ENCODE peak calls at places on chromosomes 4 and X, in four cellular contexts. E, G, P and F are unnamed samples.

GRCh38 chr4:161900110-161900509 is 263.7 kb downstream of the FSTL5 start:
- DNase-seq in G (no peak), E (no peak), P (no peak), F (no peak)

GRCh38 chrX:84188320-84188834 is 378 bp upstream of the RPS6KA6 start:
- DNase-seq in G (no peak), E (peak), P (no peak), F (peak)

GRCh38 chr4:78293348-78293747 is 236.2 kb downstream of the FRAS1 start:
- DNase-seq in P (no peak), G (no peak), E (no peak), F (no peak)

GRCh38 chr4:138192113-138192512 is 50.0 kb downstream of the SLC7A11 start:
- DNase-seq in P (peak), G (no peak), E (peak), F (peak)

GRCh38 chrX:122868626-122869025 is 315.5 kb upstream of the GRIA3 start:
- DNase-seq in E (no peak), G (no peak), P (no peak), F (no peak)

GRCh38 chr4:129350800-129351199 is 254.8 kb downstream of the C4orf33 start:
- DNase-seq in P (no peak), E (no peak), G (no peak), F (no peak)

GRCh38 chrX:10755477-10756334 is 135.3 kb upstream of the MID1 start:
- DNase-seq in E (peak), G (peak), P (no peak), F (peak)

GRCh38 chr4:1976416-1977352 is 32.1 kb downstream of the NELFA start:
- DNase-seq in G (no peak), P (no peak), E (no peak), F (no peak)

GRCh38 chr4:69497081-69497480 is 1.4 kb upstream of the UGT2B4 start:
- DNase-seq in E (no peak), P (no peak), G (no peak), F (no peak)

GRCh38 chr4:153222790-153223417 is 18.7 kb downstream of the TRIM2 start:
- DNase-seq in P (no peak), G (peak), E (peak), F (peak)

GRCh38 chr4:147247577-147247976 is 233.3 kb upstream of the EDNRA start:
- DNase-seq in G (no peak), P (no peak), E (peak), F (no peak)

GRCh38 chr4:156968479-156968984 is 3.1 kb downstream of the PDGFC start:
- DNase-seq in G (peak), P (peak), E (peak), F (peak)

DNA sequence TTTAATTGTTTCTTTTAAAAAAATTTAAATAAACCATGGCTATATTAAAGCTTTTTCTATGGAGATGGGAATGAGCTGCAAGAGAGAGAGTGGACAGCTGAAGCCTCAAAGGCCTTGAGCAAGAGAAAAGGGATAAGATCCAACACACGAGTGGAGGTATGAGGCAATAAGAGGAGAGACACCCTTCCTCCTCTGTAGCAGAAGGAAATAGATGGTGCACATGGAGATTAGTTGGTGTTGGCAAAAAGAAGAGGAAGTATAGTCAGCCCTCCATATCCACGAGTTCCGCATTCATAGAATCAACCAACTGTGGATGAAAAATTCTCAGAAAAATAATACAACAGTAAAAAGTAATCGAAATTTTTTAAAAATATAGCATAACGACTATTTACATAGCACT is 3.2 kb downstream of the CXorf38 start:
- DNase-seq in P (no peak), G (peak), E (no peak), F (peak)
- TF ChIP-seq POLR2AphosphoS5 in P (no peak), G (peak), E (no peak), F (no peak)

GRCh38 chr4:76200771-76201224 is 12.8 kb downstream of the SCARB2 start:
- DNase-seq in G (peak), P (peak), E (no peak), F (no peak)

GRCh38 chr4:76199664-76200211 is 13.9 kb downstream of the SCARB2 start:
- DNase-seq in G (no peak), E (peak), P (no peak), F (peak)

GRCh38 chr4:76197971-76198410 is 15.6 kb downstream of the SCARB2 start:
- DNase-seq in G (peak), E (no peak), P (no peak), F (no peak)

GRCh38 chr4:76197001-76197743 is 16.5 kb downstream of the SCARB2 start:
- DNase-seq in P (no peak), E (no peak), G (no peak), F (no peak)

DNA sequence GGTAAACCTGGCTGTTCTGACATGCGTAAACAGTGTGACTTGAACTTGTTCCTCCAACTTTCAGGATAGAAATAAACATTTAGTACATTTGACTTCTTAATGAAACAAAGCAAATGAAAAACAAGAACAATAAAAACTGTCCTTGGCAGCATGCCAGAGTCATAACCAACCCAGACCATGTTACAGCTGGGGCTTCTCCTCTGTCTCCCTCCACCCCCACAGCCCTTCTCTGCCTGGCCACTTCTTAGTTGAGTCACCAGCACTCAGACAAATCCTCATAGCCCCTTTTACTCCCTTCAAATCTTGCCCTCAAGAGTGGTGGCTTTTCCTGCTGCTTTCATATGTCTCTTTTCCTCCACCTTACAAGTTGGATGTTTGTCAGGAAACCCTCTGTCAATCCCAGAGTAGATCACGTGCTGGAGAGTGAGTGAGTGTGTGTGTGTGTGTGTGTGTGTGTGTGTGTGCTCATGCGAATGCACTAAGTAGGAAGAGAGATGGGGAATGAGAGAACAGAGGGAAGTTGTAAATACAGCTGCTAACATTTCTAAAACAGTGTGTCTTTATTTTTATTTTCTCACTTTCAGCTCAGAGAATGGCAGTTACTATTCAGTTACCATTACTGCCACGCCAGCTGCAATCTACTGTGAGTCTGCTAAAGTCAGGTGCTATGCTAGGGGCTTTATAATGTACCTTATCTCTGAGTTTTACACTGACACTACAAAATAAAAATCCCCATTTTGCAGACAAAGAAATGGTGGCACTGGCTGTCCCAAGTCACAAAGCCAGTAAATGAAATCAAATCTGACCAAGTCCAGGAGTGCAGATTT is 15.0 kb downstream of the SCARB2 start:
- DNase-seq in P (no peak), G (peak), E (peak), F (peak)
- TF ChIP-seq POLR2AphosphoS5 in P (no peak), G (peak), E (no peak), F (no peak)

DNA sequence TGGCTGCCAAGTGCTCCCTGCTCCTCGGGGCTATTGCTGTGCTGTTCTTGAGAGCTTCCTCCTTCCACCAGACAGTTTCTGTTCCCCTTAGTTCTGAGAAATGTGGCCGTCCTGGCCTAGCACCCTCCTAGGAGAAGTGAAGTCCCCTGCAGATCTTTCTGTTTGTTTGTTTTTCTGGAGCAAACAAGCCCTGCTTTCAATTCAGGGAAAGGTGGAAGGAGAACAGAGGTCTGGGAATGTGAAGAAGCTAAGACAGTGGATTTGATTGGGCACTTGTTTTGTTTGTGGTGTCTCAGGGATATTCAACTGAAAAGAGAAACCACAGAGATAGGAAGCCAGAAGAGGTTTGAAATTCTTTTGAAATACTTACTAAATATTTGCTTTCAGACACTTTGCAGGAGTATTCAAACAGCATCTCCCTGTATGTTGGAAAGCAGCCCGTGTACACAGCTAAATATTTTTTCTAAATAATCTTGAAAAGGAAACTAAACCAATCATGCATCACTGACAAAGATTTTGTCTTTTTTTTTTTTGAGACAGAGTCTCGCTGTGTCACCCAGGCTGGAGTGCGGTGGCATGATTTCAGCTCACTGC is 36.5 kb upstream of the PPM1K start:
- DNase-seq in G (peak), E (peak), P (no peak), F (peak)
- TF ChIP-seq POLR2AphosphoS5 in G (no peak), E (no peak), P (no peak), F (no peak)

DNA sequence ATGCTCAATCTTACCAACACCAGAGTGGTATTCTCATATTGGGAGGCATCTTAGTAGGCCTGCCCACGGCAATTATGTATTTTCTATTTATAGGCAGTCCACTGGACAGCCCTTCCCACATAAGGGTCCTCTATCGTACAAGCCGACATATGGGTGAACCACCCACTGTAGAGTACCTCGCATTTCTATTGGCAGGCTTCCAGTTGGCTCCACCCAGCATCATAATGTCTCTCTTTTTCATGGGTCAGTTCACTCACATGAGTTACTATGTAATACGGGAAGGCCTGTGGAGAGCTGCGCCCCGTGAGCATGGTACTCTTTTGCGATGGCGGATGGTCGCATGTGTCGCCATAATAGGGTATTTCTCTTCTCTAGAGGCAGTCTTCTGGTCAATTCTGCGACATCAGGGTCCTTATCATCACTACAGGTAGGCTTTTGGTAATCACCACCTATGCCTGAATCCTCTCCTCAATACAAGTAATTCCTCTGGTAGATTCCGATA is 29.4 kb upstream of the FOXR2 start:
- DNase-seq in P (no peak), E (no peak), G (no peak), F (no peak)
- TF ChIP-seq POLR2AphosphoS5 in P (no peak), E (no peak), G (no peak), F (no peak)

GRCh38 chr4:143380651-143381050 is 44.0 kb downstream of the GAB1 start:
- DNase-seq in P (peak), G (no peak), E (no peak), F (no peak)

GRCh38 chr4:143382539-143382938 is 45.9 kb downstream of the GAB1 start:
- DNase-seq in G (no peak), P (no peak), E (no peak), F (peak)

GRCh38 chr4:143384381-143384994 is 47.8 kb downstream of the GAB1 start:
- DNase-seq in P (no peak), G (no peak), E (no peak), F (peak)

GRCh38 chr4:143377635-143378099 is 41.0 kb downstream of the GAB1 start:
- DNase-seq in P (no peak), E (no peak), G (no peak), F (no peak)

DNA sequence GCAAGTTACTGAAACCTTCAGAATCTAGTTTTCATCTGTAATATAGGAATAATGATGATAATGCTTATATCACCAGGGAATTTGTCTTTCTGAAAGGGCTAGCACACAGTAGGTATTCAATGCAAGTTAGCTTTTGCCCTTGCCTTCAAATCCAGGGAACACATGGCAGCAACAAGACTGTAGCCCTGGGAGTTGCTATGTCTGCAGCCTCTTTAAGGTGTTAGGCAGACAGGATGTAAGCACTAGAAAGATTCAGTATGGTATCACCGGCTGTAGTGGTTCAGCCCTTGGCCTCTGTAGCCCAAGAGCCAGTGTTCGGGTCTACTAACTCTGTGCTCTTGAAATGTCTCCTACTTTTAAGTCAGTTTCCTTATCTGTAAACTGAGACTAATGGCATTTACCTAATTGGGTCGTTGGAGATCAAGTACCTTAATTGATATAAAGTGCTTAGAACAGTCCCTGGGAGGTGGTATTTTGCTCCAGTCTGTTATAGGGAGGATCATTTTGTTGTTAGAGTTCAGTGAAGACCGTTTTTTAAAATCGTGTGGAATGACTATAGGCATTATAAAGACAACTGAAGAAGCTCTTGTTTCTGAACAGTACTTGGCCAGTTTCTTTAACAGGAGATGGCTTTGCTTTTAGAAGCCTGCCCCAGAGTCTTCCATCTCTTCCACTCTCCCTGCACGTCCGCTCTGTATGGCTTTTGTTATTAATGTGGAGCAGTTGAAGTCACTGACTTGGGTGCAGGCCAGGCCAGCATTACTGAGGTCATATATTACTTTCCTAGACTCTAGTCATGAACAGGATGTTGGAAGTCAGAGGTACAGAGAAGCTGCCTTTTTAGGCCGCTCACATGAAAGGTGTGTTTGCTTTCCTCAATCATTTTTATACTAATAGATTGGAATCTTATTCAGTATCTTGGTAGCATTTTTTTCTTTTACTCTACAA is 44.8 kb downstream of the GAB1 start:
- DNase-seq in E (peak), P (no peak), G (no peak), F (peak)
- TF ChIP-seq POLR2AphosphoS5 in E (no peak), P (no peak), G (no peak), F (peak)

DNA sequence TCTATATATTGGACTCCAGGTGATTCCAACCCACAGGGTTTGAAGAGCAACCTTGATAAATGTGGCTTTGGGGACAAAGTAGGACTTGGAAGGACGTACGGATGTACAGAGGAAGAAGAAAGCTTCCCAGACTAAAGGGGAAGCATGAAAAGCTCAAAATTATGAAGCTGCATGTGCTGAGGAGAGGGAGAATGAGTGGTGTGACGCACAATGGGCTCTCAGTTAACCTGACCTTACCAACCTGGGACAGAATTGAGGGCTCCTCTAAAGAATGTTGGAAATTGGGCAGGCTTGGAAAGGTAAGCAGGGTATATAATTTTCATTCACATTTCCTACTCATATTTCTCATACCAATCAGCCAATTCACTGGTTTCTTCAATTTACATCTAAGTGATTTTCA is 10.5 kb upstream of the TIGD2 start:
- DNase-seq in P (no peak), G (no peak), E (no peak), F (no peak)
- TF ChIP-seq POLR2AphosphoS5 in P (no peak), G (no peak), E (no peak), F (no peak)

DNA sequence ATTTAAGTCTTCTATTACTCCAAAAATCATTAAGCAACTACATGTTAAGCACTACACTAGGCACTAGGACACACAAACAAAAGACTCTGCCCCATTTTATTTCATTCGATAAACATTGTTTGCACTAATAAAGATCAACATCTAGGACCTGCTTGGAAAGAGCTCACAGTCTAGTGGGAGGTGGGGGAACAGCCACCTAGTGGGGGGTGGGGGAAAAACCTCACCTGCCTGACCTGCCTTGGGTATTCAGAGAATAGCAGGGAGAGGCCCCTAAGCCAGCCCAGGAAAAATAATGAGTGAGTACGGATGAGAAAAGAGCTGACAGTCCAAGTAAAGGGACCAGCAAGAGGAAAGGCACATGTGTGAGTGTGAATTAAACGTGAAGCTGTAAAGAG is 52.2 kb downstream of the PRDM5 start:
- DNase-seq in G (no peak), E (peak), P (peak), F (no peak)
- TF ChIP-seq POLR2AphosphoS5 in G (no peak), E (no peak), P (no peak), F (no peak)

GRCh38 chr4:173399016-173399415 is at the start of gene SCRG1:
- DNase-seq in E (peak), G (no peak), P (no peak), F (no peak)

GRCh38 chr4:173397604-173398003 is 1.3 kb downstream of the SCRG1 start:
- DNase-seq in E (no peak), G (no peak), P (no peak), F (no peak)

GRCh38 chr4:173403051-173403450 is 4.1 kb upstream of the SCRG1 start:
- DNase-seq in G (no peak), E (no peak), P (no peak), F (no peak)

GRCh38 chr4:173398251-173398650 is 665 bp downstream of the SCRG1 start:
- DNase-seq in G (no peak), E (no peak), P (no peak), F (no peak)
- TF ChIP-seq POLR2AphosphoS5 in G (no peak), E (no peak), P (no peak), F (no peak)